ENCODE peak calls at places on chromosomes 13 and 19, in seven cellular contexts. B, P, U, N, T, X and J are unnamed samples.

GRCh38 chr19:51019544-51019925 is at the start of gene KLK10:
- DNase-seq in B (no peak), P (no peak), U (no peak), N (no peak), T (no peak), X (no peak), J (no peak)

GRCh38 chr13:95492044-95492801 is 60.3 kb upstream of the CLDN10 start:
- DNase-seq in B (no peak), P (no peak), U (no peak), N (no peak), T (no peak), X (no peak), J (no peak)

GRCh38 chr19:51271015-51271600 is 20.2 kb downstream of the SIGLECL1 start:
- DNase-seq in B (no peak), P (no peak), U (no peak), N (no peak), T (no peak), X (no peak), J (no peak)

GRCh38 chr13:52002361-52002760 is 8.9 kb downstream of the ATP7B start:
- DNase-seq in B (no peak), P (no peak), U (no peak), N (no peak), T (no peak), X (no peak), J (no peak)

GRCh38 chr19:31518626-31519025 is 169.4 kb upstream of the TSHZ3 start:
- DNase-seq in B (no peak), P (no peak), U (no peak), N (no peak), T (no peak), X (no peak), J (peak; percentile 22)

GRCh38 chr19:32339988-32340874 is 5.2 kb upstream of the ZNF507 start:
- DNase-seq in B (peak; percentile 64), P (peak; percentile 44), U (peak; percentile 34), N (peak; percentile 78), T (peak; percentile 55), X (peak; percentile 46), J (no peak)

GRCh38 chr19:10422846-10423245 is 2.5 kb downstream of the PDE4A start:
- DNase-seq in B (no peak), P (no peak), U (no peak), N (no peak), T (peak; percentile 4), X (no peak), J (no peak)

GRCh38 chr13:30334663-30335386 is 27.5 kb upstream of the KATNAL1 start:
- DNase-seq in B (no peak), P (peak; percentile 60), U (no peak), N (no peak), T (no peak), X (peak; percentile 12), J (no peak)

GRCh38 chr19:1251503-1252220 is 3.3 kb downstream of the MIDN start:
- DNase-seq in B (peak; percentile 36), P (peak; percentile 71), U (no peak), N (peak; percentile 87), T (no peak), X (peak; percentile 39), J (no peak)

GRCh38 chr19:14450168-14450874 is 17.2 kb downstream of the PKN1 start:
- DNase-seq in B (peak; percentile 77), P (peak; percentile 91), U (peak; percentile 17), N (no peak), T (peak; percentile 54), X (no peak), J (no peak)

GRCh38 chr19:17985037-17985818 is 18.3 kb downstream of the KCNN1 start:
- DNase-seq in B (no peak), P (no peak), U (no peak), N (no peak), T (no peak), X (no peak), J (no peak)

GRCh38 chr19:31648347-31648746 is 299.1 kb upstream of the TSHZ3 start:
- DNase-seq in B (no peak), P (no peak), U (no peak), N (no peak), T (no peak), X (peak; percentile 5), J (no peak)

GRCh38 chr13:100658363-100658762 is 16.2 kb downstream of the TMTC4 start:
- DNase-seq in B (no peak), P (peak; percentile 16), U (no peak), N (no peak), T (no peak), X (no peak), J (no peak)

GRCh38 chr13:110285991-110286923 is 20.7 kb downstream of the COL4A1 start:
- DNase-seq in B (no peak), P (no peak), U (no peak), N (no peak), T (no peak), X (no peak), J (no peak)

GRCh38 chr19:31553112-31553843 is 204.0 kb upstream of the TSHZ3 start:
- DNase-seq in B (no peak), P (no peak), U (no peak), N (no peak), T (no peak), X (no peak), J (no peak)

GRCh38 chr13:63381078-63381859 is 1965.6 kb upstream of the PCDH20 start:
- DNase-seq in B (no peak), P (no peak), U (no peak), N (no peak), T (no peak), X (no peak), J (no peak)

GRCh38 chr19:17205237-17206140 is 9.7 kb upstream of the USE1 start:
- DNase-seq in B (peak; percentile 57), P (peak; percentile 65), U (peak; percentile 49), N (peak; percentile 84), T (peak; percentile 70), X (peak; percentile 49), J (no peak)

GRCh38 chr19:48628486-48629296 is 8.5 kb downstream of the DBP start:
- DNase-seq in B (no peak), P (no peak), U (no peak), N (peak; percentile 59), T (no peak), X (no peak), J (no peak)

GRCh38 chr19:35166100-35167063 is 11.8 kb downstream of the FXYD5 start:
- DNase-seq in B (no peak), P (no peak), U (no peak), N (no peak), T (peak; percentile 3), X (no peak), J (no peak)

GRCh38 chr19:45179063-45179847 is 671 bp downstream of the BLOC1S3 start:
- DNase-seq in B (peak; percentile 61), P (no peak), U (peak; percentile 11), N (peak; percentile 82), T (peak; percentile 45), X (no peak), J (no peak)

GRCh38 chr13:75963318-75963717 is 327.2 kb downstream of the LMO7 start:
- DNase-seq in B (no peak), P (no peak), U (no peak), N (no peak), T (no peak), X (peak; percentile 5), J (no peak)

GRCh38 chr13:110676057-110676510 is 29.8 kb downstream of the CARS2 start:
- DNase-seq in B (no peak), P (peak; percentile 77), U (no peak), N (no peak), T (peak; percentile 81), X (no peak), J (no peak)

GRCh38 chr13:32378012-32378411 is 49.9 kb downstream of the N4BP2L1 start:
- DNase-seq in B (no peak), P (no peak), U (no peak), N (no peak), T (no peak), X (no peak), J (no peak)

DNA sequence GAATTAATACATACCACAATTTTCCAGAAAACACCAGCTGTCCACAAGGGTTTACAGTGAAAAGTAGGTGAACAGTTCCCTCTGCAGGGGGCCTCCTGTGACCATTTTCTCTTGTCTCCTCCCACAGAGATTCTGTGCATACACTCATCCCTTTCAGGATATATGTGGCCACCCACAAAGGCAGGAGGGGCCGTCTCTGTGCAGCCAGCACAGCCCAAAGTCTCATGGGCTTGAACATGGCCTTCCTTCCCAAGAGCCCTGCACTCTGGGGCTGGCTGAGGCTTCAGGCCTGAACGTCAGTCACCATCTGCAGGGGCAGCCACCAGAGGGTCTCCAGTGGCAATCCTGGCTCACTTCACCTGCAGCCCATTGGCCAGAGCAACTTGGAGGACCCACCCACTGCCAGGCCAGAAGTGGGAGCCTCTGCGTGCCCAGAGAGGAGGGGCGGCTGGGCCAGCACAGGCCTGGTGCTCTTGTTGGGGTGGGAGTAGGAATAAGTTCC is 25.2 kb downstream of the TMEM161A start:
- DNase-seq in B (peak; percentile 49), P (peak; percentile 21), U (peak; percentile 28), N (no peak), T (no peak), X (peak; percentile 31), J (no peak)
- TF ChIP-seq CTCF in B (no peak), P (peak; percentile 48), U (peak; percentile 23), N (no peak), T (no peak), X (no peak), J (no peak)

GRCh38 chr13:67355791-67356190 is 125.7 kb upstream of the PCDH9 start:
- DNase-seq in B (no peak), P (no peak), U (no peak), N (no peak), T (no peak), X (no peak), J (no peak)
- TF ChIP-seq CTCF in B (no peak), P (no peak), U (no peak), N (no peak), T (no peak), X (no peak), J (no peak)

DNA sequence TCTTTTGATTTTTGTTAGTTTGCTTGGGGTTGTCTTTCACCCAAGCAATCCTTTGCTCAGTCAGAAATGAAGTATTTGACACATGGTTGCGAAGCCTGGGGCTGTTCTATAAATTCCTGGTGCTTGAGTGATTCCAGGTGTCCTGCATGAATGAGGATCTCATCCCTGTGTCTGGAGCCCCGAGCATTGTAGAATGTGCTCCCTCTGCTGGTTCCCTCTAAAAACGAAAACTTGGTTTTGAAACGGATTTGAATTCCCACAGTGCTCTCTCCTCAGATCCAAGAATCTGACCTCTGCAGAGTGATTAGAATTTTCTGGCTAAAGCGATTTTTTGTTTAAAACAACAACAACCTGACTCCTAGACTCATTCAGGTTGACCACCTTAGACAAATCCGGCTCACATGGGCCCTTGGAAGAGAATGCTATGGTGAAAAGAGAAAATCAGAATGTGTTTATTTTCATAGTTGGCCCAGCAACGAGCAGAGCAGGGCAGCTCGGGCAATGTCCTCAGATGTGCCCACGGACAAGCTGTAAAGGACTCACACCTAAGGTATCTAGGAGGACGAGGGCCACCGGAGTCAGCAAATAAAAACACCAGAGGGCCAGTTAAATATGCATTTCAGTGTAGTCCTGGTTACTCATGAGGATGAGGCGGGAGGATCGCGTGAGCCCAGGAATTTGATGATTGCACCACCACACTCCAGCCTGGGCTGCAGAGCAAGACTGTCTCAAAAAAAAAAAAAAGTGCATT is 8.7 kb upstream of the ATP12A start:
- DNase-seq in B (no peak), P (peak; percentile 59), U (peak; percentile 93), N (peak; percentile 22), T (no peak), X (peak; percentile 64), J (no peak)
- TF ChIP-seq CTCF in B (peak; percentile 52), P (peak; percentile 89), U (peak; percentile 80), N (peak; percentile 10), T (peak; percentile 42), X (peak; percentile 78), J (peak; percentile 75)

GRCh38 chr13:67844544-67844943 is 614.4 kb upstream of the PCDH9 start:
- DNase-seq in B (no peak), P (no peak), U (no peak), N (no peak), T (no peak), X (peak; percentile 14), J (no peak)

GRCh38 chr13:67841071-67841470 is 610.9 kb upstream of the PCDH9 start:
- DNase-seq in B (no peak), P (no peak), U (no peak), N (no peak), T (no peak), X (no peak), J (no peak)
- TF ChIP-seq CTCF in B (no peak), P (peak; percentile 19), U (no peak), N (no peak), T (no peak), X (no peak), J (no peak)